ENCODE peak calls at places on chromosomes 16 and 17, in four cellular contexts. L, K, J and R are unnamed samples.

GRCh38 chr16:23368469-23368868 is 66.4 kb downstream of the SCNN1B start:
- DNase-seq in K (peak), J (peak), L (no peak), R (no peak)

GRCh38 chr16:49776085-49776501 is 79.8 kb downstream of the ZNF423 start:
- DNase-seq in J (no peak), K (no peak), L (peak), R (peak)

GRCh38 chr17:80859004-80859941 is 132.4 kb upstream of the CHMP6 start:
- DNase-seq in L (peak), J (no peak), K (peak), R (peak)

GRCh38 chr16:84513111-84514065 is 8.9 kb upstream of the MEAK7 start:
- DNase-seq in J (peak), K (peak), L (no peak), R (peak)

GRCh38 chr17:7885357-7886226 is 3.0 kb upstream of the CHD3 start:
- DNase-seq in L (peak), K (peak), J (peak), R (peak)

GRCh38 chr17:77281904-77282367 is 141.2 kb downstream of the SEC14L1 start:
- DNase-seq in L (no peak), K (no peak), J (peak), R (peak)

GRCh38 chr17:62073993-62074392 is 8.9 kb upstream of the MED13 start:
- DNase-seq in J (no peak), L (no peak), K (no peak), R (no peak)

GRCh38 chr16:23206986-23207385 is 24.4 kb downstream of the SCNN1G start:
- DNase-seq in K (no peak), L (no peak), J (peak), R (no peak)

GRCh38 chr17:57984936-57985674 is 2.9 kb downstream of the VEZF1 start:
- DNase-seq in L (no peak), K (no peak), J (peak), R (peak)

GRCh38 chr16:49651226-49651625 is 204.7 kb downstream of the ZNF423 start:
- DNase-seq in J (no peak), K (no peak), L (no peak), R (no peak)

GRCh38 chr17:61406871-61407210 is 7.2 kb downstream of the TBX2 start:
- DNase-seq in K (no peak), L (peak), J (no peak), R (no peak)

GRCh38 chr16:8953064-8953463 is 10.6 kb downstream of the USP7 start:
- DNase-seq in L (no peak), K (no peak), J (no peak), R (no peak)

GRCh38 chr17:19800571-19800970 is 52.5 kb upstream of the ALDH3A1 start:
- DNase-seq in K (no peak), L (no peak), J (no peak), R (no peak)

GRCh38 chr16:15781650-15782049 is 75.2 kb downstream of the MYH11 start:
- DNase-seq in K (no peak), L (no peak), J (no peak), R (no peak)

GRCh38 chr17:68085751-68086445 is 50.4 kb downstream of the KPNA2 start:
- DNase-seq in K (no peak), J (no peak), L (no peak), R (no peak)

GRCh38 chr16:58501242-58502131 is 1.5 kb downstream of the NDRG4 start:
- DNase-seq in J (no peak), L (peak), K (no peak), R (no peak)
- H3K23ac ChIP-seq in J (no peak), L (no peak), K (no peak), R (no peak)

GRCh38 chr17:21231533-21231932 is 17.6 kb upstream of the TMEM11 start:
- DNase-seq in L (no peak), K (no peak), J (no peak), R (no peak)

GRCh38 chr17:21228845-21229244 is 14.9 kb upstream of the TMEM11 start:
- DNase-seq in L (no peak), K (no peak), J (no peak), R (no peak)

GRCh38 chr17:21232033-21232749 is 18.2 kb upstream of the TMEM11 start:
- DNase-seq in J (no peak), L (no peak), K (no peak), R (no peak)

GRCh38 chr17:21235921-21236320 is 17.3 kb downstream of the NATD1 start:
- DNase-seq in J (no peak), L (no peak), K (no peak), R (no peak)

GRCh38 chr17:21233581-21234337 is 19.5 kb downstream of the NATD1 start:
- DNase-seq in K (no peak), J (no peak), L (no peak), R (no peak)
- H4K91ac ChIP-seq in K (no peak), J (no peak), L (no peak), R (no peak)

GRCh38 chr16:81780350-81780749 is 1.3 kb downstream of the PLCG2 start:
- DNase-seq in L (no peak), K (no peak), J (no peak), R (no peak)

GRCh38 chr16:81778231-81778630 is 860 bp upstream of the PLCG2 start:
- DNase-seq in J (no peak), L (no peak), K (no peak), R (no peak)

GRCh38 chr16:81775570-81775969 is 3.5 kb upstream of the PLCG2 start:
- DNase-seq in L (no peak), J (no peak), K (no peak), R (no peak)

GRCh38 chr16:81778861-81779539 is at the start of gene PLCG2:
- DNase-seq in L (peak), K (no peak), J (peak), R (peak)

DNA sequence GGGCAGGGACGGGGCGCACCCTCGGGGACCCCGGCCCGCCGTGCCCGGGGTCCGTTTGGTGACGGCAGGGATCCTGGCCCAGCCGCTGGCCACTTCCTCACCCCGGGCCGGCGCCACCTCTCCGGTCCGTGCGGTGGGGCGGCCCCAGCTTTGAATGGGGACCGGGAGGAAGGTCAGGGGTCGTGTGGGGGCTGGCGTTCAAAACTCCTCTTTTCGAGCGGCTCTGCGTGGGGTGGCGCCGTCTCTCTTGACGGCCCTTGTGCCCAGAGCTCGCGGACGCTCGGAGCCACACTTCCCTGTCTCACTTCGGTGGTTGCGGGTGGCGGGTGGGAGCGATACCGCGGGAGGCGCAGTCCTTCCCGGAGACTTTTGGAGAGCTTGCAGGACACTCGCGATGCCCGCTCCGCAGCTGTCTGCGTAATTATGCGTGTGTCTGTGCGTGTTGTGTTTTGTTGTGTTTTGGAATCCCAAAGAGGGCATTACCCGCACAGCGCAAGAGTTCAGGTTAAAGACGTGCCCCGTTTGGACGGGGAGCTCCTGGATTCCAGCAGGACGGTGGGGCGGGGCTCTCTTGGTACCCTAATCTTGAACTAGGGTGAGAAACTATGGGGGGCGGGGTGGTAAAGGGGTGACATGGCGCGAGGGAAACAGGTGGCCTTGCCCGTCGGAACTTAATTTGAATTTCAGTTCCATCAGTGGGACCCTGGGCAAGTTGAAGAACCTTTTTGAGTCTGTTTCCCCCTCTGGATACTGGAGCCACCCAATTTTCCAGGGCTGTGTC is 639 bp downstream of the PLCG2 start:
- DNase-seq in J (peak), K (no peak), L (no peak), R (peak)
- H3K23ac ChIP-seq in J (no peak), K (no peak), L (no peak), R (no peak)

GRCh38 chr16:1278456-1278855 is 22.6 kb downstream of the TPSD1 start:
- DNase-seq in K (no peak), J (no peak), L (no peak), R (no peak)

GRCh38 chr16:1279081-1279944 is 23.4 kb downstream of the TPSD1 start:
- DNase-seq in L (no peak), J (no peak), K (no peak), R (no peak)

GRCh38 chr16:1277016-1277944 is 21.4 kb downstream of the TPSD1 start:
- DNase-seq in L (no peak), J (no peak), K (no peak), R (no peak)

GRCh38 chr16:1276580-1276878 is 20.7 kb downstream of the TPSD1 start:
- DNase-seq in L (no peak), K (no peak), J (no peak), R (no peak)

DNA sequence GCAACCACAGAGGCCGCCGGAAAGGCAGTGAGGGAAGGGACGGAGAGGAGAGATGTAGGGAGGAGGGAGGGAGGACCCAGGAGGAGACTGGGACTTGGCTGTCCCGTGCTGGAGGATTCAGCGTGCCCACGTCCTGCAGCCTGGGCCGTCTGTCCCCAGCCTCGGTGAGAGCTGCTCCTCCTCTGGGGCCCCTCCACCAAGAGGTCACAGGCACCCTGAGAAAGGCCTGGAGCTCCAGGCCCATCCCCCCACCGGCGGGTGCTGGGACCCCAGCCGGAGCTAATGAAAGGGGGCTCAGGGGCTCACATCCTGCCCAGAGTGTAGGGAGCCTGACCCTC is 22.0 kb downstream of the TPSD1 start:
- DNase-seq in L (no peak), K (no peak), J (no peak), R (no peak)
- H4K91ac ChIP-seq in L (no peak), K (no peak), J (no peak), R (no peak)

GRCh38 chr16:1989826-1990335 is at the start of gene SYNGR3:
- DNase-seq in J (peak), L (no peak), K (no peak), R (no peak)
- H3K23ac ChIP-seq in J (no peak), L (no peak), K (peak), R (no peak)

GRCh38 chr17:78324391-78325075 is 35.3 kb downstream of the SOCS3 start:
- DNase-seq in L (peak), J (peak), K (peak), R (peak)
- H4K91ac ChIP-seq in L (no peak), J (no peak), K (peak), R (peak)

DNA sequence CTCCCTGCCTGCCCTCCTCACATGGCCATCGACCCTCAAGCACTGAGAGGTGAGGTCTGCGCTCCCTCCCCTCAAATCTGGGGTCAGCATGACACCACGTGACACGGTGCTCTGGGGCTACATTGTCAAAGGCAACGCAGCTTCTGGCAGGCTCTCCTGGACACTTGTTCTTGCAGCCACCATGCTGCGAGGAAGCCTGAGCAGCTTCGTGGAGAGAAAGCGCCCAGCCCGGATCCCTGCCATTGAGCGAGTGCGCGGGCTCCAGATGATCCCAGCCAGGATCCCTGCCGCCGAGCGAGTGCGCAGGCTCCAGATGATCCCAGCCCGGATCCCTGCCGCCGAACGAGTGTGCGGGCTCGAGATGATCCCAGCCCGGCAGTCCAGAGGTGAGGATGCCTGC is 70.9 kb upstream of the METRNL start:
- DNase-seq in J (no peak), K (no peak), L (no peak), R (no peak)
- H3K23ac ChIP-seq in J (no peak), K (no peak), L (no peak), R (no peak)